ENCODE peak calls at places on chromosomes 13 and 19, in eight cellular contexts. One of them, this sample, is unnamed.

GRCh38 chr13:93473441-93474270 is 247.0 kb downstream of the GPC6 start:
- DNase-seq in ovary: no peak
- DNase-seq in PC-9: no peak
- DNase-seq in IMR-90: peak; percentile 74
- DNase-seq in glutamatergic neuron: no peak
- DNase-seq in breast epithelium: no peak
- DNase-seq in progenitor cell of endocrine pancreas: no peak
- DNase-seq in pancreas: no peak
- DNase-seq in this sample: no peak

GRCh38 chr13:63081400-63082014 is 1665.9 kb upstream of the PCDH20 start:
- DNase-seq in PC-9: no peak
- DNase-seq in glutamatergic neuron: no peak
- DNase-seq in ovary: no peak
- DNase-seq in breast epithelium: no peak
- DNase-seq in pancreas: no peak
- DNase-seq in progenitor cell of endocrine pancreas: no peak
- DNase-seq in IMR-90: no peak
- DNase-seq in this sample: no peak

GRCh38 chr19:43526884-43527859 is at the start of gene ETHE1:
- DNase-seq in glutamatergic neuron: peak; percentile 93
- DNase-seq in ovary: peak; percentile 80
- DNase-seq in pancreas: peak; percentile 93
- DNase-seq in breast epithelium: peak; percentile 73
- DNase-seq in IMR-90: peak; percentile 31
- DNase-seq in progenitor cell of endocrine pancreas: peak; percentile 70
- DNase-seq in PC-9: peak; percentile 37
- DNase-seq in this sample: peak; percentile 97

GRCh38 chr13:113170503-113170902 is 12.1 kb downstream of the PROZ start:
- DNase-seq in pancreas: no peak
- DNase-seq in ovary: no peak
- DNase-seq in PC-9: no peak
- DNase-seq in IMR-90: no peak
- DNase-seq in glutamatergic neuron: no peak
- DNase-seq in breast epithelium: no peak
- DNase-seq in progenitor cell of endocrine pancreas: no peak
- DNase-seq in this sample: no peak

GRCh38 chr19:51366999-51367564 is 894 bp upstream of the ETFB start:
- DNase-seq in ovary: no peak
- DNase-seq in IMR-90: no peak
- DNase-seq in glutamatergic neuron: peak; percentile 50
- DNase-seq in PC-9: peak; percentile 39
- DNase-seq in progenitor cell of endocrine pancreas: peak; percentile 27
- DNase-seq in breast epithelium: no peak
- DNase-seq in pancreas: peak; percentile 68
- DNase-seq in this sample: peak; percentile 37

GRCh38 chr19:53823380-53824120 is 564 bp downstream of the NLRP12 start:
- DNase-seq in ovary: no peak
- DNase-seq in progenitor cell of endocrine pancreas: no peak
- DNase-seq in glutamatergic neuron: no peak
- DNase-seq in pancreas: no peak
- DNase-seq in breast epithelium: no peak
- DNase-seq in IMR-90: no peak
- DNase-seq in PC-9: peak; percentile 50
- DNase-seq in this sample: no peak

GRCh38 chr13:100347941-100348340 is 240.6 kb downstream of the GGACT start:
- DNase-seq in PC-9: peak; percentile 69
- DNase-seq in glutamatergic neuron: no peak
- DNase-seq in progenitor cell of endocrine pancreas: no peak
- DNase-seq in ovary: no peak
- DNase-seq in IMR-90: no peak
- DNase-seq in breast epithelium: no peak
- DNase-seq in pancreas: no peak
- DNase-seq in this sample: no peak

GRCh38 chr19:5052515-5052914 is 83.6 kb downstream of the KDM4B start:
- DNase-seq in progenitor cell of endocrine pancreas: no peak
- DNase-seq in PC-9: no peak
- DNase-seq in IMR-90: no peak
- DNase-seq in glutamatergic neuron: no peak
- DNase-seq in pancreas: no peak
- DNase-seq in ovary: no peak
- DNase-seq in breast epithelium: no peak
- DNase-seq in this sample: no peak

GRCh38 chr19:15863272-15863671 is 34.6 kb downstream of the CYP4F2 start:
- DNase-seq in pancreas: no peak
- DNase-seq in progenitor cell of endocrine pancreas: no peak
- DNase-seq in PC-9: no peak
- DNase-seq in IMR-90: no peak
- DNase-seq in glutamatergic neuron: no peak
- DNase-seq in ovary: no peak
- DNase-seq in breast epithelium: no peak
- DNase-seq in this sample: no peak

GRCh38 chr19:45446295-45446694 is 21.5 kb upstream of the FOSB start:
- DNase-seq in IMR-90: peak; percentile 52
- DNase-seq in glutamatergic neuron: no peak
- DNase-seq in pancreas: no peak
- DNase-seq in breast epithelium: no peak
- DNase-seq in ovary: no peak
- DNase-seq in progenitor cell of endocrine pancreas: no peak
- DNase-seq in PC-9: no peak
- DNase-seq in this sample: no peak
- TF ChIP-seq CTCF in IMR-90: peak; percentile 54
- TF ChIP-seq CTCF in glutamatergic neuron: no peak
- TF ChIP-seq CTCF in pancreas: no peak
- TF ChIP-seq CTCF in breast epithelium: no peak
- TF ChIP-seq CTCF in ovary: no peak
- TF ChIP-seq CTCF in progenitor cell of endocrine pancreas: peak; percentile 24
- TF ChIP-seq CTCF in PC-9: peak; percentile 64
- TF ChIP-seq CTCF in this sample: no peak

GRCh38 chr13:25401958-25402357 is 30.2 kb downstream of the ATP8A2 start:
- DNase-seq in PC-9: no peak
- DNase-seq in glutamatergic neuron: no peak
- DNase-seq in IMR-90: no peak
- DNase-seq in progenitor cell of endocrine pancreas: no peak
- DNase-seq in pancreas: no peak
- DNase-seq in breast epithelium: no peak
- DNase-seq in ovary: no peak
- DNase-seq in this sample: no peak

GRCh38 chr13:25409938-25410337 is 38.2 kb downstream of the ATP8A2 start:
- DNase-seq in ovary: no peak
- DNase-seq in glutamatergic neuron: no peak
- DNase-seq in breast epithelium: no peak
- DNase-seq in pancreas: no peak
- DNase-seq in PC-9: no peak
- DNase-seq in IMR-90: no peak
- DNase-seq in progenitor cell of endocrine pancreas: no peak
- DNase-seq in this sample: no peak

GRCh38 chr13:25406377-25406776 is 34.6 kb downstream of the ATP8A2 start:
- DNase-seq in glutamatergic neuron: no peak
- DNase-seq in PC-9: no peak
- DNase-seq in pancreas: no peak
- DNase-seq in progenitor cell of endocrine pancreas: no peak
- DNase-seq in breast epithelium: no peak
- DNase-seq in ovary: no peak
- DNase-seq in IMR-90: no peak
- DNase-seq in this sample: no peak
- TF ChIP-seq CTCF in glutamatergic neuron: no peak
- TF ChIP-seq CTCF in PC-9: no peak
- TF ChIP-seq CTCF in pancreas: no peak
- TF ChIP-seq CTCF in progenitor cell of endocrine pancreas: peak; percentile 13
- TF ChIP-seq CTCF in breast epithelium: no peak
- TF ChIP-seq CTCF in ovary: no peak
- TF ChIP-seq CTCF in IMR-90: no peak
- TF ChIP-seq CTCF in this sample: no peak

DNA sequence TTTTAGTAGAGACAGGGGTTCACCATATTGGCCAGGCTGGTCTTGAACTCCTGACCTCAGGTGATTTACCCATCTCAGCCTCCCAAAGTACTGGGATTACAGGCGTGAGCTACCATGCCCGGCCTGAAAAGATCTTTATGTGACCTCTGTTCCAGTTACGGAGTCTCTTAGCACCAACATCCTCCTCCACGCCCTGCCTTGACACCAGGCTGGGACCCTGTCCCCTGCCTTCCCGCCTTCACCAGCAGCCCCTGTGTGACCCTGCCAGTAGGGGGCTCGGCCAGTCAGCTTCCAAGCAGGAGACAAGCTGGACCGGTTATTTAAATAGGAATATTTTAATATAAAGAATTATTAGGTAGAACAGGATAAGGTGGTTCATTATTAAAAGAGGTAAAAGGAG is 54.2 kb downstream of the GPR12 start:
- DNase-seq in pancreas: no peak
- DNase-seq in PC-9: no peak
- DNase-seq in ovary: no peak
- DNase-seq in IMR-90: no peak
- DNase-seq in glutamatergic neuron: no peak
- DNase-seq in breast epithelium: no peak
- DNase-seq in progenitor cell of endocrine pancreas: no peak
- DNase-seq in this sample: no peak
- TF ChIP-seq CTCF in pancreas: no peak
- TF ChIP-seq CTCF in PC-9: no peak
- TF ChIP-seq CTCF in ovary: no peak
- TF ChIP-seq CTCF in IMR-90: no peak
- TF ChIP-seq CTCF in glutamatergic neuron: no peak
- TF ChIP-seq CTCF in breast epithelium: no peak
- TF ChIP-seq CTCF in progenitor cell of endocrine pancreas: peak; percentile 34
- TF ChIP-seq CTCF in this sample: no peak

GRCh38 chr19:6737873-6738725 is 719 bp upstream of the GPR108 start:
- DNase-seq in progenitor cell of endocrine pancreas: peak; percentile 46
- DNase-seq in glutamatergic neuron: peak; percentile 74
- DNase-seq in PC-9: peak; percentile 52
- DNase-seq in breast epithelium: peak; percentile 97
- DNase-seq in ovary: peak; percentile 94
- DNase-seq in pancreas: peak; percentile 87
- DNase-seq in IMR-90: peak; percentile 80
- DNase-seq in this sample: peak; percentile 98

GRCh38 chr19:6739884-6740588 is 556 bp downstream of the TRIP10 start:
- DNase-seq in breast epithelium: no peak
- DNase-seq in IMR-90: no peak
- DNase-seq in glutamatergic neuron: no peak
- DNase-seq in PC-9: no peak
- DNase-seq in ovary: no peak
- DNase-seq in pancreas: no peak
- DNase-seq in progenitor cell of endocrine pancreas: no peak
- DNase-seq in this sample: peak; percentile 89

GRCh38 chr19:6737284-6737872 is at the start of gene GPR108:
- DNase-seq in progenitor cell of endocrine pancreas: peak; percentile 99
- DNase-seq in PC-9: peak; percentile 98
- DNase-seq in ovary: peak; percentile 99
- DNase-seq in breast epithelium: peak; percentile 99
- DNase-seq in pancreas: peak; percentile 98
- DNase-seq in IMR-90: peak; percentile 100
- DNase-seq in glutamatergic neuron: peak; percentile 99
- DNase-seq in this sample: peak; percentile 100

GRCh38 chr19:6739390-6739883 is at the start of gene TRIP10:
- DNase-seq in IMR-90: peak; percentile 72
- DNase-seq in ovary: peak; percentile 93
- DNase-seq in pancreas: peak; percentile 92
- DNase-seq in glutamatergic neuron: peak; percentile 83
- DNase-seq in progenitor cell of endocrine pancreas: peak; percentile 62
- DNase-seq in breast epithelium: peak; percentile 79
- DNase-seq in PC-9: no peak
- DNase-seq in this sample: peak; percentile 97

DNA sequence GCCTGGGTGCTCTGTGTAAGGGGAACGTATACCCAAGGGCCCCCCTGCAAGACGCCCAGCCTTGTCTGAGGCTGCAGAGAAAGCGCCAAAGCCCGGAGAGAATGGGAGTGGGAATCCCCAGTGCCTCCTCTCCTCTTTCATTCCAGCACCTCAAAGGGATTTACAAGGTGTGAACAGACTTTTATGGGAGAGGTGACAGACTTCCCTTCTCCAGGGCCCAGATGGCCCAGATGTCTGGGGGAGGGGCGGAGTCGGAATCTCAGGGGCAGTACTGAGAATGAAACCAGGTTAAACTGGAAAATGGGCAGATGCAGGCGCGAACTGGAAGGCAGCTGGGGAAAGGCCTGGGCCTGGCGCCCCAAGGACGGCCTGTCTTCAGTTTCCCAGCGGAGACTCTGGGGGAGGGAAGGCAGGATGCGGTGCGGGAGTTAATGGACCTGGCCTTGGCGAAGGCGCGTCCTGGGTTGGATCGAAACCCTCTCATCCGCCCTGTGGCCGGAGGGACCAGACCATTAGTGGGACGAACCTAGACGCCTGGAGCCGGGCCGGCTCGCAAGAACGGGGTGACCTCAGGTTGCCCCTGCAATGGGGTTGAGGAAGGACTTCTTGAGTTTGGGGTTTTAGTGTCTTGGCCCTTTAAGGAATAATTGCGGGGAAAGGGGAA is 622 bp upstream of the TRIP10 start:
- DNase-seq in pancreas: no peak
- DNase-seq in PC-9: no peak
- DNase-seq in progenitor cell of endocrine pancreas: no peak
- DNase-seq in IMR-90: peak; percentile 8
- DNase-seq in breast epithelium: no peak
- DNase-seq in glutamatergic neuron: peak; percentile 64
- DNase-seq in ovary: peak; percentile 80
- DNase-seq in this sample: peak; percentile 51
- TF ChIP-seq CTCF in pancreas: no peak
- TF ChIP-seq CTCF in PC-9: peak; percentile 5
- TF ChIP-seq CTCF in progenitor cell of endocrine pancreas: peak; percentile 8
- TF ChIP-seq CTCF in IMR-90: no peak
- TF ChIP-seq CTCF in breast epithelium: no peak
- TF ChIP-seq CTCF in glutamatergic neuron: no peak
- TF ChIP-seq CTCF in ovary: no peak
- TF ChIP-seq CTCF in this sample: no peak

This sample was measured in lower leg skin.